ENCODE peak calls at places on chromosomes 13 and 19, in nine cellular contexts. E is psoas muscle, V is fibroblast of pulmonary artery, F is lower lobe of right lung, P is mucosa of descending colon, Z is tibial artery, S is lower leg skin, U is lung, K is choroid plexus epithelial cell. J is an unnamed sample.

GRCh38 chr13:112638157-112638750 is 50.3 kb upstream of the TUBGCP3 start:
- DNase-seq in E (no peak), V (no peak), F (peak), P (no peak), Z (no peak), S (peak), U (no peak), K (no peak), J (no peak)

GRCh38 chr13:44368599-44369368 is 4.8 kb upstream of the SERP2 start:
- DNase-seq in E (no peak), V (no peak), F (no peak), P (no peak), Z (no peak), S (no peak), U (no peak), K (no peak), J (no peak)

GRCh38 chr13:73038064-73038463 is 20.7 kb upstream of the KLF5 start:
- DNase-seq in E (no peak), V (no peak), F (no peak), P (no peak), Z (no peak), S (no peak), U (no peak), K (no peak), J (no peak)

GRCh38 chr19:6707658-6708018 is 12.8 kb downstream of the C3 start:
- DNase-seq in E (peak), V (no peak), F (no peak), P (no peak), Z (no peak), S (no peak), U (no peak), K (no peak), J (no peak)

GRCh38 chr19:32104465-32105235 is 240.8 kb upstream of the ZNF507 start:
- DNase-seq in E (no peak), V (no peak), F (no peak), P (no peak), Z (no peak), S (no peak), U (no peak), K (no peak), J (peak)

GRCh38 chr13:29969286-29969685 is 118.9 kb upstream of the UBL3 start:
- DNase-seq in E (no peak), V (peak), F (no peak), P (no peak), Z (no peak), S (no peak), U (no peak), K (no peak), J (no peak)

GRCh38 chr13:99828114-99828513 is 143.5 kb downstream of the ZIC5 start:
- DNase-seq in E (no peak), V (no peak), F (no peak), P (no peak), Z (no peak), S (no peak), U (no peak), K (no peak), J (no peak)

GRCh38 chr13:34867590-34867989 is 74.5 kb upstream of the NBEA start:
- DNase-seq in E (no peak), V (peak), F (no peak), P (no peak), Z (no peak), S (no peak), U (no peak), K (peak), J (peak)

GRCh38 chr19:38003427-38004099 is 96.6 kb downstream of the SIPA1L3 start:
- DNase-seq in E (peak), V (peak), F (peak), P (peak), Z (peak), S (peak), U (peak), K (peak), J (no peak)

GRCh38 chr13:31765441-31765840 is 26.1 kb downstream of the RXFP2 start:
- DNase-seq in E (no peak), V (peak), F (no peak), P (no peak), Z (no peak), S (no peak), U (no peak), K (peak), J (no peak)

GRCh38 chr19:2867025-2867991 is at the start of gene ZNF556:
- DNase-seq in E (peak), V (no peak), F (no peak), P (no peak), Z (no peak), S (no peak), U (no peak), K (no peak), J (no peak)

GRCh38 chr19:10417598-10418280 is 2.6 kb upstream of the PDE4A start:
- DNase-seq in E (no peak), V (no peak), F (no peak), P (no peak), Z (no peak), S (no peak), U (no peak), K (peak), J (no peak)

GRCh38 chr13:72643339-72643989 is 84.0 kb downstream of the MZT1 start:
- DNase-seq in E (no peak), V (peak), F (peak), P (peak), Z (peak), S (no peak), U (peak), K (peak), J (no peak)

GRCh38 chr13:51797664-51798488 is 6.1 kb downstream of the DHRS12 start:
- DNase-seq in E (no peak), V (peak), F (no peak), P (no peak), Z (no peak), S (no peak), U (peak), K (peak), J (no peak)

GRCh38 chr13:43020794-43021193 is 2.6 kb upstream of the DNAJC15 start:
- DNase-seq in E (no peak), V (no peak), F (no peak), P (no peak), Z (no peak), S (no peak), U (no peak), K (no peak), J (no peak)

GRCh38 chr13:35979378-35979911 is 151.7 kb downstream of the DCLK1 start:
- DNase-seq in E (peak), V (peak), F (no peak), P (no peak), Z (peak), S (peak), U (peak), K (peak), J (peak)

GRCh38 chr19:28914173-28914572 is 298.8 kb downstream of the UQCRFS1 start:
- DNase-seq in E (no peak), V (no peak), F (no peak), P (no peak), Z (no peak), S (no peak), U (no peak), K (no peak), J (no peak)

GRCh38 chr13:26508885-26509284 is 48.6 kb upstream of the WASF3 start:
- DNase-seq in E (peak), V (peak), F (no peak), P (peak), Z (peak), S (peak), U (peak), K (peak), J (no peak)

GRCh38 chr13:58097831-58098230 is 466.3 kb downstream of the PCDH17 start:
- DNase-seq in E (no peak), V (peak), F (no peak), P (no peak), Z (no peak), S (no peak), U (no peak), K (peak), J (peak)

DNA sequence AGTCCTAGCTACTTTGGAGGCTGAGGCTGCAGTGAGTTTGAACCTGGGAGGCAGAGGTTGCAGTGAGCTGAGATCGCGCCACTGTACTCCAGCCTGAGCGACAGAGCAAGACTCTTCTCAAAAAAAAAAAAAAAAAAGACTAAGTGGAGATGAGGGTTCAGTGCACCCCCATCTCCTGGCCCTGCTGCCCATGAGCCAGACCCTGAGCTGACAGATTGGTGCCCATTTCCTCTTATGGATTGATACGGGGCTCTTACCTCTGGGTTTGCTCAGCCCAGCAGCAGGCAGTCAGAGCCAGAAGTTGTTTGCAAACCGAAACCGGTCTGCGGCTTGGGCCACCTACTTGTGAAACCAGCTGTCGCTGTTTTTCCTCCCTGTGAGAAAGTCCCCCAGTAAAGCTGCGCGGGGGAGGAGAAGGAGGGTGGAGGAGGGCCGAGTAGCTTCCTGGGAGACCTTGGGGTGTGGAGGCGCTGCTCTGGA is 36.9 kb downstream of the ARRDC2 start:
- DNase-seq in E (peak), V (peak), F (peak), P (peak), Z (peak), S (peak), U (peak), K (peak), J (no peak)
- H3K4me3 ChIP-seq in E (peak), V (peak), F (peak), P (no peak), Z (peak), S (no peak), U (no peak), K (peak), J (no peak)

GRCh38 chr19:7921955-7922840 is 2.1 kb downstream of the SNAPC2 start:
- DNase-seq in E (peak), V (no peak), F (peak), P (peak), Z (no peak), S (no peak), U (no peak), K (no peak), J (no peak)
- TF ChIP-seq CTCF in E (no peak), V (no peak), F (no peak), P (no peak), Z (no peak), S (no peak), U (no peak), K (no peak), J (no peak)

DNA sequence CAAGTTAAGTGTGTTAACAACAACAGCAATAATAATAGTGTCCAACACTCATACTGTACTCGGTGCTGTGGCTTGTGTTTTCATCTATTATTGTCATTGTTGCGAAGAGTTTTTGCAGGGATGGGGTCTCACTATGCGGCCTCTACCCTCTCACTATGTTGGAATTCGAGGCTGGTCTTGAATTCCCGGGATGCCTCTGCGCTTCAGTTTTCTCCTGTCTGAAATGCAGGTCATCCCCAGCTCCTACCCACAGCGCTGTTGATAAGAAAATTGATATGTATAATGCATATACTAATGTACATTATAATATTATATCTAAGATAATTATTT is 4.9 kb upstream of the SBK3 start:
- DNase-seq in E (no peak), V (no peak), F (no peak), P (no peak), Z (no peak), S (no peak), U (no peak), K (peak), J (no peak)
- H3K4me3 ChIP-seq in E (peak), V (no peak), F (no peak), P (no peak), Z (no peak), S (no peak), U (no peak), K (no peak), J (no peak)

GRCh38 chr13:84834201-84834600 is 951.9 kb upstream of the SLITRK1 start:
- DNase-seq in E (no peak), V (no peak), F (no peak), P (no peak), Z (no peak), S (no peak), U (no peak), K (no peak), J (no peak)

DNA sequence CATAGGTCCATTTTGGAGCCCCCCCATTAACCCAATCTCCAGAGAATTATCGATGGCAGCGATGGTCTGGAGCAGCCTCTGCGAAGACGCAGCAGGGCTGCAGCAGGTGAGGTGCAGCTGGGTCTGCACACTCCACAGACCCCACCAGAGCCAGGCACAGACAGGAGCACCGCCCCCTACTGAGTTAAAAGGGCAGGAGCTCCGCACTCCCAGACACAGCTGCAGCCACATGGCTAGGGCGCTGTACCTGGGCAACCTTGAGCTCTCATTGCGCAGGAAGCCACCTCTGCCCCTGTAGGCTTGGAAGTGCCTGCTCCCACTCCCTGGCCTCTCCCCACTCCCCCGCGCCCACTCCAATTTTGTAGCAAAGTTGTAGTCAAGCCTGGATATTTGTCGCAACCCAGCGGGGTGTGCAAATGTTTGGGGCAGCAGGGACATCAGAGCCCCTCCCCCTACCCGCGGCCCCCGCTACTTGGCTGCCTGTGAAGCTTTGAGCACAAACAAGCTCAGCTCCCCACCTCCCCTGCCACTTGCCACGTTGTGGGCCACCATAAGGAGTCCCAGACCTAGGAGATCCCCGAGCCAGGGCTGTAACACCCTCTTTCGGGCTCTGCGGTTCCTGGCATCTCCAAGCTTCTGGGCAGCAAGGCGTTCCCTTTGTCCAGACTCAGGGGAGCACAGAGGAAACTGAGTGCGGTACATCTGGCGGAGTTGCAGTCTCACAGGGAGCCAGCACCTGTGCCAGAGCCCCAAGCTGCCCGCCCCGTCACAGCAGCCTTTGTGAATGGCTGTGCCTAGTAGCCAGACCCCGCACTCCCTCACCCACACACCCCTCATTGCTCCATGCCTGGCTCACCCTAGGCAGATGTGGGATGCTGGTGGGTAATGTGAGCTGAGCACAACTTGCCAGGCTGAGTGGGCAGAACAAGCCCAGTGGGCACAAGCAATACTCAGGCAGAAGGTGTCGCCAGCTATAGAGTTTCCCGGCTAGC is 949.7 kb upstream of the SLITRK1 start:
- DNase-seq in E (no peak), V (no peak), F (no peak), P (no peak), Z (no peak), S (no peak), U (no peak), K (no peak), J (no peak)
- TF ChIP-seq CTCF in E (no peak), V (no peak), F (no peak), P (no peak), Z (no peak), S (no peak), U (no peak), K (no peak), J (no peak)

DNA sequence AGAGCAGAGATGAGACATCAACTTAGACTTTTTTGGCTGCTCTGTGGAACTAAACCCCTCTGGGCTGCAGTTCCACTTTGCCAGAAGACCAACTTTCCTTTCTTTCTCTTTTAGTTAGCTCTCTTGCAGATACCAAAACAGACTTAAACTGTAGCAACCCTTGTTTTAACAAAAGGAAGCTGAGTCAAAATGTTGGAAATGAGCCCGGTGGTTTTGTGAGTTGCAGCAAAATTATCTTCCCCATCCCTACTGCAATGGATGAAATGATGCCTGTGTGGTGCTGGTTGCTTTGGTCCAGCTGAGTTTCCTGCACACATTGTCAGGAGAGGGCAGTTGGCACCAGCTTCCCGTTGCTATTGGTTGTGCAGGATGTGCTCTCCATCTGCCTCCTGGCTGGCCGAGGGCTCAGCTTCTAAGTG is 115.3 kb downstream of the LRCH1 start:
- DNase-seq in E (no peak), V (peak), F (no peak), P (no peak), Z (peak), S (no peak), U (peak), K (peak), J (no peak)
- H3K4me3 ChIP-seq in E (peak), V (peak), F (peak), P (no peak), Z (no peak), S (no peak), U (no peak), K (peak), J (no peak)

DNA sequence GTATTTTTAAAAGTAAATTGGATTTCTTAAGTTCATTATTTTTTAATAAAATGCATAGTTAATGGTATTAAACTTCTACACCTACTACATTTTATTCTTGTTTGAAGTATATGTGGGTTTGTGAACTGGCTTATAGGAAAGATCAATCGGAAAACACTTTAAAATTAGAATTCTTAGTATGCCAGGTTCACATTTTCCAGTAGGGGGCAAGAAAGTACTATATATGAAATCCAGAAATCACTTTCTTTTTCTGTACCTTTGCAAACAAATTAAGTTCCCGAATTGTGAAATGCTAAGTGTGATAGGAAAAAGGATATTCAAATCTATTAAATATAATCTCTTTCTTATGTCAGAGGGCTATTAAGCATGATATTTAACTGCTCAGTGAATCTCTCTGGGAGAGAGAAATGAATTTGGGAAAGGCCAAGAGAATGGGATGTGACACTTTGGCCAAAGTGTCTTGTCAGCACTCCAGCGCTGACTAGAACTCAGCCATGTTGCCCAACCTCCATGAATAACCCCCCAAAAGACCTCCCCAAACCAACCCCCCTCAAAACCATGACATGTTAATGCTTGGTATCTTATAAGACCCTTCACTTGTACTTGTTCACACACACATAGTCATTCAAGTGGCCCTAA is 122.6 kb upstream of the SLC10A2 start:
- DNase-seq in E (no peak), V (peak), F (no peak), P (no peak), Z (no peak), S (no peak), U (no peak), K (peak), J (no peak)
- TF ChIP-seq CTCF in E (peak), V (peak), F (no peak), P (no peak), Z (no peak), S (no peak), U (no peak), K (peak), J (peak)

DNA sequence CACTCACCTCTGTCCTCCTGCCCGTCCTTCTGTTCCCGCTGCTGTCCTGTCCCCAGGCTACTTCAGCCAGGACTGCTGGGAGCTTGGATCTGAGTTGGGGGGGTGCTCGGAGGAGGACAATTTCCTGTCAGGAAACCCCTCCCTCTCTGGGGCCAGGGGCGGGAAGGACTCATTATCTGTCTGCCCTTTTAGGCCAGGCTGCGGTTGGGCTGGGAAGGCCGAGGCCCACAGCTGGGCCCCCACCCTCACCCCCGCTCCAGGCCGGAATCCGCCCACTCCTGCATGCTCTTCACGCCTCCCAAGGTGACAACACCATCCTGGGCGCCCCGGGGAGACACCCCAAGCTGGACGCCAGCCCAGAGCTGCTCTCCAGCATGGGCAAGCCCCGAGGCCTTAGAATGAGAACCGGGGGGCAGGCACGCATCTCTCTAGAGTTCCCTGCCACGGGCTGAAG is at the start of gene EXOC3L2:
- DNase-seq in E (no peak), V (no peak), F (no peak), P (no peak), Z (no peak), S (no peak), U (no peak), K (no peak), J (no peak)
- H3K4me3 ChIP-seq in E (no peak), V (no peak), F (peak), P (no peak), Z (no peak), S (no peak), U (peak), K (no peak), J (no peak)

J was measured in retinal pigment epithelial cell.